ENCODE peak calls at places on chromosomes 7 and 10, in ten cellular contexts. One of them, this sample, is unnamed.

GRCh38 chr7:66430164-66430545 is 198.5 kb upstream of the KCTD7 start:
- DNase-seq in tibial nerve: no peak
- DNase-seq in upper lobe of right lung: no peak
- DNase-seq in hepatocyte: no peak
- DNase-seq in lung: no peak
- DNase-seq in mucosa of descending colon: no peak
- DNase-seq in K562: no peak
- DNase-seq in psoas muscle: no peak
- DNase-seq in ovary: no peak
- DNase-seq in GM23338: no peak
- DNase-seq in this sample: no peak

GRCh38 chr10:99779335-99779734 is 3.1 kb upstream of the ABCC2 start:
- DNase-seq in tibial nerve: no peak
- DNase-seq in upper lobe of right lung: no peak
- DNase-seq in hepatocyte: peak; percentile 69
- DNase-seq in lung: no peak
- DNase-seq in mucosa of descending colon: no peak
- DNase-seq in K562: no peak
- DNase-seq in psoas muscle: no peak
- DNase-seq in ovary: no peak
- DNase-seq in GM23338: no peak
- DNase-seq in this sample: no peak

GRCh38 chr7:127245582-127245981 is 7.2 kb downstream of the GRM8 start:
- DNase-seq in tibial nerve: no peak
- DNase-seq in upper lobe of right lung: no peak
- DNase-seq in hepatocyte: no peak
- DNase-seq in lung: no peak
- DNase-seq in mucosa of descending colon: no peak
- DNase-seq in K562: no peak
- DNase-seq in psoas muscle: no peak
- DNase-seq in ovary: no peak
- DNase-seq in GM23338: no peak
- DNase-seq in this sample: no peak

GRCh38 chr7:83060218-83060617 is 102.5 kb downstream of the PCLO start:
- DNase-seq in tibial nerve: no peak
- DNase-seq in upper lobe of right lung: no peak
- DNase-seq in hepatocyte: no peak
- DNase-seq in lung: no peak
- DNase-seq in mucosa of descending colon: no peak
- DNase-seq in K562: no peak
- DNase-seq in psoas muscle: no peak
- DNase-seq in ovary: no peak
- DNase-seq in GM23338: no peak
- DNase-seq in this sample: no peak

GRCh38 chr7:27466703-27467102 is 196.0 kb downstream of the HIBADH start:
- DNase-seq in tibial nerve: no peak
- DNase-seq in upper lobe of right lung: no peak
- DNase-seq in hepatocyte: no peak
- DNase-seq in lung: no peak
- DNase-seq in mucosa of descending colon: no peak
- DNase-seq in K562: no peak
- DNase-seq in psoas muscle: no peak
- DNase-seq in ovary: no peak
- DNase-seq in GM23338: no peak
- DNase-seq in this sample: no peak

GRCh38 chr10:113062977-113063967 is 113.2 kb downstream of the TCF7L2 start:
- DNase-seq in tibial nerve: no peak
- DNase-seq in upper lobe of right lung: no peak
- DNase-seq in hepatocyte: no peak
- DNase-seq in lung: no peak
- DNase-seq in mucosa of descending colon: no peak
- DNase-seq in K562: peak; percentile 79
- DNase-seq in psoas muscle: no peak
- DNase-seq in ovary: no peak
- DNase-seq in GM23338: peak; percentile 80
- DNase-seq in this sample: no peak

GRCh38 chr7:21507627-21508343 is 35.1 kb upstream of the DNAH11 start:
- DNase-seq in tibial nerve: no peak
- DNase-seq in upper lobe of right lung: no peak
- DNase-seq in hepatocyte: peak; percentile 40
- DNase-seq in lung: peak; percentile 43
- DNase-seq in mucosa of descending colon: no peak
- DNase-seq in K562: peak; percentile 65
- DNase-seq in psoas muscle: no peak
- DNase-seq in ovary: no peak
- DNase-seq in GM23338: peak; percentile 84
- DNase-seq in this sample: no peak

GRCh38 chr10:24694086-24694485 is 29.6 kb downstream of the ARHGAP21 start:
- DNase-seq in tibial nerve: no peak
- DNase-seq in upper lobe of right lung: no peak
- DNase-seq in hepatocyte: no peak
- DNase-seq in lung: no peak
- DNase-seq in mucosa of descending colon: no peak
- DNase-seq in K562: no peak
- DNase-seq in psoas muscle: no peak
- DNase-seq in ovary: no peak
- DNase-seq in GM23338: no peak
- DNase-seq in this sample: no peak

DNA sequence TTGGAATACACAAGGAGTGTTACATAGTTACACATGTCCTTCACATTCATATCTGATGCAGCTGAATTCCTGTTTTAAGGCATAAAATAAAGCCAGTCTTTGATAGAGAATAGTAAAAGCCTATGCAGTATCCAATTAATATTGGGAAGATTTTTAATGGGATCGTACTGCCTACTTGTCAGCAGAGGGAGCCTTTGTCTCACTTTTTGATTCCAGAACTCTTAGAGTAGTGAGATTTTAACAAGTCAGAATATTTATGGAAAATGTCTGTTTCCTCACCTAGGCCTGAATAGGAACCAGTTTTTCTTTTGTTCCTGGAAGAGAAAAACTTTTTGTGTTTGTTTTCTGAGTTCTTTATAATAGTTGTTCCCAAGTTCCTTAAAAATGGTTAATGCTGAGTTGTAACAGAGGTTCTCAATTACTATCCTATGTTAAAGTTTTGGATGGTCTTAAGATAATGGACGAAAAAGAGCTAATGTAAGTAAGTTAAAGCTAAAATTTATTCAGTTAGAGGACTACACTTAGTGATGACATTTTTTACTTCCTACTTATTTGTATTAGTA is 114.0 kb downstream of the BBS9 start:
- DNase-seq in tibial nerve: no peak
- DNase-seq in upper lobe of right lung: no peak
- DNase-seq in hepatocyte: peak; percentile 55
- DNase-seq in lung: no peak
- DNase-seq in mucosa of descending colon: no peak
- DNase-seq in K562: peak; percentile 53
- DNase-seq in psoas muscle: no peak
- DNase-seq in ovary: no peak
- DNase-seq in GM23338: peak; percentile 74
- DNase-seq in this sample: no peak
- TF ChIP-seq CTCF in tibial nerve: peak; percentile 59
- TF ChIP-seq CTCF in upper lobe of right lung: peak; percentile 69
- TF ChIP-seq CTCF in hepatocyte: peak; percentile 80
- TF ChIP-seq CTCF in lung: peak; percentile 39
- TF ChIP-seq CTCF in mucosa of descending colon: no peak
- TF ChIP-seq CTCF in K562: peak; percentile 79
- TF ChIP-seq CTCF in psoas muscle: peak; percentile 64
- TF ChIP-seq CTCF in ovary: peak; percentile 50
- TF ChIP-seq CTCF in GM23338: peak; percentile 68
- TF ChIP-seq CTCF in this sample: peak; percentile 50

GRCh38 chr7:42235734-42236133 is 1.3 kb downstream of the GLI3 start:
- DNase-seq in tibial nerve: no peak
- DNase-seq in upper lobe of right lung: no peak
- DNase-seq in hepatocyte: peak; percentile 21
- DNase-seq in lung: no peak
- DNase-seq in mucosa of descending colon: no peak
- DNase-seq in K562: no peak
- DNase-seq in psoas muscle: no peak
- DNase-seq in ovary: peak; percentile 37
- DNase-seq in GM23338: no peak
- DNase-seq in this sample: no peak

GRCh38 chr7:42236266-42237161 is 495 bp downstream of the GLI3 start:
- DNase-seq in tibial nerve: peak; percentile 37
- DNase-seq in upper lobe of right lung: peak; percentile 72
- DNase-seq in hepatocyte: peak; percentile 73
- DNase-seq in lung: no peak
- DNase-seq in mucosa of descending colon: peak; percentile 34
- DNase-seq in K562: no peak
- DNase-seq in psoas muscle: peak; percentile 73
- DNase-seq in ovary: peak; percentile 77
- DNase-seq in GM23338: peak; percentile 80
- DNase-seq in this sample: peak; percentile 16

GRCh38 chr7:42233166-42233565 is 3.8 kb downstream of the GLI3 start:
- DNase-seq in tibial nerve: no peak
- DNase-seq in upper lobe of right lung: no peak
- DNase-seq in hepatocyte: peak; percentile 44
- DNase-seq in lung: no peak
- DNase-seq in mucosa of descending colon: no peak
- DNase-seq in K562: no peak
- DNase-seq in psoas muscle: no peak
- DNase-seq in ovary: no peak
- DNase-seq in GM23338: no peak
- DNase-seq in this sample: no peak

GRCh38 chr7:42233939-42234338 is 3.1 kb downstream of the GLI3 start:
- DNase-seq in tibial nerve: no peak
- DNase-seq in upper lobe of right lung: no peak
- DNase-seq in hepatocyte: no peak
- DNase-seq in lung: no peak
- DNase-seq in mucosa of descending colon: no peak
- DNase-seq in K562: no peak
- DNase-seq in psoas muscle: no peak
- DNase-seq in ovary: no peak
- DNase-seq in GM23338: no peak
- DNase-seq in this sample: no peak

DNA sequence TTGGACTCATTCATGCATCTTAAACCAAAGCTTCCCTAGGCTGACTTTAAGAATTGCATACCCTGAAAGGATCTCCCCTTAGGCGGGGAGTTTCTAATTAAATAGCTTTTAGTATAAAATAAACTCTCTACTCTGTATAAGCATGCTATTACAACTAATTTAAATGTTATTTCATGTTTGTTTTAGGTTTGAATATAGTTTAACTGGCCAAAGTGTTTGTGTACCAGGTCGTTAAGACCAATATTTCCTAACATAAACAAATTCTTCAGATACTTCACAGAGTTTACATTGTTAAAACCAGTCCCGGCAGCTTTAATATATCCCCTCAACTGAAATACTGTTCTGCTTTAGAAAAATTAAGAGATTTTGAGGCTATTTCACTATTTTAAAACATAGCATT is 2.3 kb downstream of the GLI3 start:
- DNase-seq in tibial nerve: no peak
- DNase-seq in upper lobe of right lung: no peak
- DNase-seq in hepatocyte: no peak
- DNase-seq in lung: no peak
- DNase-seq in mucosa of descending colon: no peak
- DNase-seq in K562: no peak
- DNase-seq in psoas muscle: no peak
- DNase-seq in ovary: no peak
- DNase-seq in GM23338: no peak
- DNase-seq in this sample: no peak
- H3K4me1 ChIP-seq in tibial nerve: peaks cover 8% of the 10 kb centered on the region
- H3K4me1 ChIP-seq in upper lobe of right lung: peaks cover 32% of the 10 kb centered on the region
- H3K4me1 ChIP-seq in hepatocyte: peaks cover 27% of the 10 kb centered on the region
- H3K4me1 ChIP-seq in lung: no peaks in the 10 kb centered on the region
- H3K4me1 ChIP-seq in mucosa of descending colon: peaks cover 5% of the 10 kb centered on the region
- H3K4me1 ChIP-seq in K562: no peaks in the 10 kb centered on the region
- H3K4me1 ChIP-seq in psoas muscle: peaks cover 10% of the 10 kb centered on the region
- H3K4me1 ChIP-seq in ovary: peaks cover 1% of the 10 kb centered on the region
- H3K4me1 ChIP-seq in GM23338: peaks cover 70% of the 10 kb centered on the region
- H3K4me1 ChIP-seq in this sample: peaks cover 15% of the 10 kb centered on the region

DNA sequence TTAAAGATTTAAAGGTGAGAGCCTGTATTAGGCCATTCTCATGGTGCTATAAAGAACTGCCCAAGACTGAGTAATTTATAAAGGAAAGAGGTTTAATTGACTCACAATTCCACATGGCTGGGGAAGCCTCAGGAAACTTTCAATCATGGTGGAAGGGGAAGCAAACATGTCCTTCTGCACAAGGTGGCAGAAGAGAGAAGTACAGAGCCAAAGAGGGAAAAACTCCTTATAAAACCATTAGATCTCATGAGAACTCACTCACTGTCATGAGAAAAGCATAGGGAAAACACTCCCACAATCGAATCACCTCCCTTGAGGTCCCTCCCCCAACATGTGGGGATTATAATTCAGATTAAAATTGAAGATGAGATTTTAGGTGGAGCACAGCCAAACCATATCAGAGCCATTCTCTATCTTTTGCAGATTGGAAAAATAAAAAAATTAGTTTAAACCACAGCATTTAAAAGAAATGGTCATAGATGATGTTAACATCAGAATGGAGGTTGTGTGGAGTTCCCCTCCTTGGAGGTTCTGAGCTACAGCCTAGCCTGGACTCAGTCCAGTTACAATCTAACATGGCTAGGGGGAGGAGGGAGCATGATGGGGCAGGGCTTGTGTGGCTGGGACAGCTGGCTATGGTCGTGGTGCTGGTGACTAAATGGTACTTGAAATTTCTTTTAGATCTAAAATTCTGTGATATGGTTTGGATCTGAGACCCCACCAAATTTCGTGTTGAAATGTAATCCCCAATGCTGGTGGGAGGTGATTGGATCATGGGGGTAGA is 33.1 kb downstream of the GSTO2 start:
- DNase-seq in tibial nerve: no peak
- DNase-seq in upper lobe of right lung: no peak
- DNase-seq in hepatocyte: no peak
- DNase-seq in lung: no peak
- DNase-seq in mucosa of descending colon: no peak
- DNase-seq in K562: no peak
- DNase-seq in psoas muscle: no peak
- DNase-seq in ovary: no peak
- DNase-seq in GM23338: no peak
- DNase-seq in this sample: no peak
- TF ChIP-seq CTCF in tibial nerve: no peak
- TF ChIP-seq CTCF in upper lobe of right lung: no peak
- TF ChIP-seq CTCF in hepatocyte: no peak
- TF ChIP-seq CTCF in lung: no peak
- TF ChIP-seq CTCF in mucosa of descending colon: no peak
- TF ChIP-seq CTCF in K562: no peak
- TF ChIP-seq CTCF in psoas muscle: no peak
- TF ChIP-seq CTCF in ovary: no peak
- TF ChIP-seq CTCF in GM23338: no peak
- TF ChIP-seq CTCF in this sample: no peak

DNA sequence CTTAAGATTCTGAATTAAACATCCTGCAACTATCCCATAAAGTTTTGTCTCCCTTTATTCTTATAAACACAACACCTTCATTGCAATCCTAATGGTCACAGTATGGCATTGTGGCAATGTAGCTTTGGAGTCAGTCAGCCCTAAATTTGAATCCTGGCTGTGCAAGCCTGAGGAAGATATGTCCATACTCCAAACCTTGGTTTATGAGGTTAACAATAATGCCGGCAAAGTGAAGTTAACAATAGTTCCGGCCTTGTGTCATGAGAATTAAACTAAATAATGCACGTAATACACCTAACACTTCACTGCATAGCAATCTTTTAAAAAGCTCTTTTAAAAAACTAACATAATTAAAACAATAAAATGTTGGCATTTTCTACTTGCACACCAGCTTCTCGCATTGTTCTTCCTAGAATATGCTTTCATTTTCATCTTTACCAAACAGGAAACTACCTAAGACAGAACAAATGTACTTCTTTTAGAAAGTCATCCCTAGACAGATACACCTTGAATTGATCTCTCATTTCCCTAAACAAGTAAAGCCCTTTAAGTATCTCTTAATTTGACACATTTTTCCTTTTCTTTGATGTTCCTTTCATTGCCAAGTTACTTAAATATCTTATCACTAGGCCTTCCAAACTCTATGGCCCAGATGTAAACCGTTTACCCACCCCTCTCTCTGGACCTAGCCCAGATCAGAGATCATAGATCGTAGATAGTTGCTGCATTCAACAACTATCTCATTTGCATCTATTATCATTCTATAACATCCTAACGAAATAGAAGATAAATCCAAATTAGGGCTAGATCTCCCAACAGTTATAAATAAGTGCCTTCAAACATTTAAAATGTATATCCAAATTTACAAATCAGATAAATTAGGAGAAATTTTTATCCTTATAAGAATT is 66.7 kb downstream of the CREB3L2 start:
- DNase-seq in tibial nerve: no peak
- DNase-seq in upper lobe of right lung: no peak
- DNase-seq in hepatocyte: no peak
- DNase-seq in lung: no peak
- DNase-seq in mucosa of descending colon: no peak
- DNase-seq in K562: no peak
- DNase-seq in psoas muscle: no peak
- DNase-seq in ovary: no peak
- DNase-seq in GM23338: no peak
- DNase-seq in this sample: no peak
- H3K4me1 ChIP-seq in tibial nerve: peaks cover 38% of the 10 kb centered on the region
- H3K4me1 ChIP-seq in upper lobe of right lung: peaks cover 63% of the 10 kb centered on the region
- H3K4me1 ChIP-seq in hepatocyte: peaks cover 41% of the 10 kb centered on the region
- H3K4me1 ChIP-seq in lung: peaks cover 37% of the 10 kb centered on the region
- H3K4me1 ChIP-seq in mucosa of descending colon: peaks cover 35% of the 10 kb centered on the region
- H3K4me1 ChIP-seq in K562: peaks cover 58% of the 10 kb centered on the region
- H3K4me1 ChIP-seq in psoas muscle: peaks cover 41% of the 10 kb centered on the region
- H3K4me1 ChIP-seq in ovary: peaks cover 23% of the 10 kb centered on the region
- H3K4me1 ChIP-seq in GM23338: peaks cover 39% of the 10 kb centered on the region
- H3K4me1 ChIP-seq in this sample: peaks cover 55% of the 10 kb centered on the region